ENCODE peak calls at places on chromosome 15, in five cellular contexts. One of them, this sample, is unnamed.

GRCh38 chr15:79674124-79674465 is 222.7 kb downstream of the MTHFS start:
- DNase-seq in activated CD4-positive, alpha-beta T cell treated with anti-CD3 and anti-CD28 coated beads for 48 hours: no peak
- DNase-seq in G401: no peak
- DNase-seq in left ventricle myocardium inferior: no peak
- DNase-seq in GM04504: no peak
- DNase-seq in this sample: no peak

GRCh38 chr15:80549191-80549590 is 145.0 kb downstream of the ARNT2 start:
- DNase-seq in activated CD4-positive, alpha-beta T cell treated with anti-CD3 and anti-CD28 coated beads for 48 hours: no peak
- DNase-seq in G401: no peak
- DNase-seq in left ventricle myocardium inferior: no peak
- DNase-seq in GM04504: peak
- DNase-seq in this sample: peak

GRCh38 chr15:92647467-92648163 is 8.0 kb downstream of the FAM174B start:
- DNase-seq in activated CD4-positive, alpha-beta T cell treated with anti-CD3 and anti-CD28 coated beads for 48 hours: no peak
- DNase-seq in G401: no peak
- DNase-seq in left ventricle myocardium inferior: no peak
- DNase-seq in GM04504: no peak
- DNase-seq in this sample: no peak

GRCh38 chr15:85289677-85290365 is 90.6 kb upstream of the AKAP13 start:
- DNase-seq in activated CD4-positive, alpha-beta T cell treated with anti-CD3 and anti-CD28 coated beads for 48 hours: peak
- DNase-seq in G401: peak
- DNase-seq in left ventricle myocardium inferior: peak
- DNase-seq in GM04504: no peak
- DNase-seq in this sample: no peak

GRCh38 chr15:66945842-66946241 is 119.6 kb upstream of the SMAD3 start:
- DNase-seq in activated CD4-positive, alpha-beta T cell treated with anti-CD3 and anti-CD28 coated beads for 48 hours: no peak
- DNase-seq in G401: no peak
- DNase-seq in left ventricle myocardium inferior: no peak
- DNase-seq in GM04504: no peak
- DNase-seq in this sample: no peak

GRCh38 chr15:48674876-48675275 is 29.4 kb upstream of the FBN1 start:
- DNase-seq in activated CD4-positive, alpha-beta T cell treated with anti-CD3 and anti-CD28 coated beads for 48 hours: no peak
- DNase-seq in G401: no peak
- DNase-seq in left ventricle myocardium inferior: no peak
- DNase-seq in GM04504: peak
- DNase-seq in this sample: peak

GRCh38 chr15:77966540-77967290 is 110.8 kb downstream of the TBC1D2B start:
- DNase-seq in activated CD4-positive, alpha-beta T cell treated with anti-CD3 and anti-CD28 coated beads for 48 hours: peak
- DNase-seq in G401: peak
- DNase-seq in left ventricle myocardium inferior: no peak
- DNase-seq in GM04504: no peak
- DNase-seq in this sample: no peak

GRCh38 chr15:78685925-78686324 is 44.9 kb upstream of the CHRNB4 start:
- DNase-seq in activated CD4-positive, alpha-beta T cell treated with anti-CD3 and anti-CD28 coated beads for 48 hours: no peak
- DNase-seq in G401: no peak
- DNase-seq in left ventricle myocardium inferior: no peak
- DNase-seq in GM04504: no peak
- DNase-seq in this sample: no peak

GRCh38 chr15:45858491-45858890 is 223.7 kb downstream of the SQOR start:
- DNase-seq in activated CD4-positive, alpha-beta T cell treated with anti-CD3 and anti-CD28 coated beads for 48 hours: no peak
- DNase-seq in G401: no peak
- DNase-seq in left ventricle myocardium inferior: no peak
- DNase-seq in GM04504: no peak
- DNase-seq in this sample: no peak

GRCh38 chr15:48806151-48806550 is 4.7 kb downstream of the CEP152 start:
- DNase-seq in activated CD4-positive, alpha-beta T cell treated with anti-CD3 and anti-CD28 coated beads for 48 hours: no peak
- DNase-seq in G401: no peak
- DNase-seq in left ventricle myocardium inferior: no peak
- DNase-seq in GM04504: no peak
- DNase-seq in this sample: no peak

GRCh38 chr15:84840741-84841429 is 23.7 kb downstream of the ALPK3 start:
- DNase-seq in activated CD4-positive, alpha-beta T cell treated with anti-CD3 and anti-CD28 coated beads for 48 hours: no peak
- DNase-seq in G401: no peak
- DNase-seq in left ventricle myocardium inferior: peak
- DNase-seq in GM04504: peak
- DNase-seq in this sample: peak

GRCh38 chr15:78360426-78360825 is 20.3 kb downstream of the CRABP1 start:
- DNase-seq in activated CD4-positive, alpha-beta T cell treated with anti-CD3 and anti-CD28 coated beads for 48 hours: no peak
- DNase-seq in G401: no peak
- DNase-seq in left ventricle myocardium inferior: peak
- DNase-seq in GM04504: peak
- DNase-seq in this sample: peak

GRCh38 chr15:57290192-57290591 is 86.1 kb upstream of the CGNL1 start:
- DNase-seq in activated CD4-positive, alpha-beta T cell treated with anti-CD3 and anti-CD28 coated beads for 48 hours: no peak
- DNase-seq in G401: no peak
- DNase-seq in left ventricle myocardium inferior: no peak
- DNase-seq in GM04504: no peak
- DNase-seq in this sample: no peak

GRCh38 chr15:66865622-66866611 is 163.9 kb downstream of the SMAD6 start:
- DNase-seq in activated CD4-positive, alpha-beta T cell treated with anti-CD3 and anti-CD28 coated beads for 48 hours: no peak
- DNase-seq in G401: no peak
- DNase-seq in left ventricle myocardium inferior: peak
- DNase-seq in GM04504: no peak
- DNase-seq in this sample: no peak

GRCh38 chr15:80494311-80494710 is 90.1 kb downstream of the ARNT2 start:
- DNase-seq in activated CD4-positive, alpha-beta T cell treated with anti-CD3 and anti-CD28 coated beads for 48 hours: no peak
- DNase-seq in G401: no peak
- DNase-seq in left ventricle myocardium inferior: no peak
- DNase-seq in GM04504: peak
- DNase-seq in this sample: peak

GRCh38 chr15:98547741-98548166 is 100.6 kb upstream of the IGF1R start:
- DNase-seq in activated CD4-positive, alpha-beta T cell treated with anti-CD3 and anti-CD28 coated beads for 48 hours: no peak
- DNase-seq in G401: no peak
- DNase-seq in left ventricle myocardium inferior: no peak
- DNase-seq in GM04504: no peak
- DNase-seq in this sample: no peak

GRCh38 chr15:93486407-93487117 is 397.6 kb upstream of the RGMA start:
- DNase-seq in activated CD4-positive, alpha-beta T cell treated with anti-CD3 and anti-CD28 coated beads for 48 hours: no peak
- DNase-seq in G401: no peak
- DNase-seq in left ventricle myocardium inferior: no peak
- DNase-seq in GM04504: no peak
- DNase-seq in this sample: no peak